ENCODE peak calls at places on chromosomes 2 and 18, in six cellular contexts. One of them, this sample, is unnamed.

GRCh38 chr2:9392895-9393757 is 30.2 kb downstream of the ITGB1BP1 start:
- DNase-seq in HS-5: no peak
- DNase-seq in stimulated activated CD4-positive, alpha-beta T cell treated with anti-CD3 and anti-CD28 coated beads, Interleukin-4, amount 100 ng/mL, for 48 hours: no peak
- DNase-seq in RCC 7860: no peak
- DNase-seq in CD4-positive, alpha-beta T cell: no peak
- DNase-seq in cardiac fibroblast: peak; percentile 77
- DNase-seq in this sample: no peak

GRCh38 chr2:135773917-135774316 is 32.3 kb downstream of the UBXN4 start:
- DNase-seq in stimulated activated CD4-positive, alpha-beta T cell treated with anti-CD3 and anti-CD28 coated beads, Interleukin-4, amount 100 ng/mL, for 48 hours: no peak
- DNase-seq in HS-5: peak; percentile 40
- DNase-seq in CD4-positive, alpha-beta T cell: no peak
- DNase-seq in RCC 7860: peak; percentile 29
- DNase-seq in cardiac fibroblast: peak; percentile 26
- DNase-seq in this sample: no peak

GRCh38 chr2:233816771-233817170 is 37.6 kb downstream of the HJURP start:
- DNase-seq in cardiac fibroblast: no peak
- DNase-seq in RCC 7860: no peak
- DNase-seq in CD4-positive, alpha-beta T cell: no peak
- DNase-seq in HS-5: no peak
- DNase-seq in stimulated activated CD4-positive, alpha-beta T cell treated with anti-CD3 and anti-CD28 coated beads, Interleukin-4, amount 100 ng/mL, for 48 hours: no peak
- DNase-seq in this sample: no peak

GRCh38 chr2:76170856-76171255 is 460.1 kb upstream of the GCFC2 start:
- DNase-seq in HS-5: no peak
- DNase-seq in stimulated activated CD4-positive, alpha-beta T cell treated with anti-CD3 and anti-CD28 coated beads, Interleukin-4, amount 100 ng/mL, for 48 hours: no peak
- DNase-seq in cardiac fibroblast: no peak
- DNase-seq in CD4-positive, alpha-beta T cell: no peak
- DNase-seq in RCC 7860: no peak
- DNase-seq in this sample: no peak

GRCh38 chr2:200159829-200160781 is 146.4 kb upstream of the SPATS2L start:
- DNase-seq in cardiac fibroblast: no peak
- DNase-seq in HS-5: no peak
- DNase-seq in CD4-positive, alpha-beta T cell: no peak
- DNase-seq in stimulated activated CD4-positive, alpha-beta T cell treated with anti-CD3 and anti-CD28 coated beads, Interleukin-4, amount 100 ng/mL, for 48 hours: no peak
- DNase-seq in RCC 7860: peak; percentile 10
- DNase-seq in this sample: no peak

GRCh38 chr2:54728669-54729120 is 5.2 kb downstream of the EML6 start:
- DNase-seq in CD4-positive, alpha-beta T cell: no peak
- DNase-seq in HS-5: peak; percentile 79
- DNase-seq in stimulated activated CD4-positive, alpha-beta T cell treated with anti-CD3 and anti-CD28 coated beads, Interleukin-4, amount 100 ng/mL, for 48 hours: no peak
- DNase-seq in RCC 7860: peak; percentile 84
- DNase-seq in cardiac fibroblast: peak; percentile 57
- DNase-seq in this sample: no peak

GRCh38 chr2:172066394-172066863 is 18.9 kb upstream of the DLX1 start:
- DNase-seq in RCC 7860: no peak
- DNase-seq in CD4-positive, alpha-beta T cell: no peak
- DNase-seq in HS-5: no peak
- DNase-seq in stimulated activated CD4-positive, alpha-beta T cell treated with anti-CD3 and anti-CD28 coated beads, Interleukin-4, amount 100 ng/mL, for 48 hours: no peak
- DNase-seq in cardiac fibroblast: no peak
- DNase-seq in this sample: no peak

GRCh38 chr2:62410926-62411456 is 95.0 kb downstream of the TMEM17 start:
- DNase-seq in RCC 7860: no peak
- DNase-seq in CD4-positive, alpha-beta T cell: no peak
- DNase-seq in stimulated activated CD4-positive, alpha-beta T cell treated with anti-CD3 and anti-CD28 coated beads, Interleukin-4, amount 100 ng/mL, for 48 hours: no peak
- DNase-seq in cardiac fibroblast: no peak
- DNase-seq in HS-5: no peak
- DNase-seq in this sample: no peak

GRCh38 chr2:227853204-227853629 is 18.2 kb upstream of the DAW1 start:
- DNase-seq in CD4-positive, alpha-beta T cell: no peak
- DNase-seq in RCC 7860: peak; percentile 98
- DNase-seq in cardiac fibroblast: peak; percentile 90
- DNase-seq in HS-5: no peak
- DNase-seq in stimulated activated CD4-positive, alpha-beta T cell treated with anti-CD3 and anti-CD28 coated beads, Interleukin-4, amount 100 ng/mL, for 48 hours: no peak
- DNase-seq in this sample: no peak

GRCh38 chr2:39124770-39125075 is 3.9 kb upstream of the SOS1 start:
- DNase-seq in CD4-positive, alpha-beta T cell: peak; percentile 38
- DNase-seq in cardiac fibroblast: no peak
- DNase-seq in HS-5: no peak
- DNase-seq in RCC 7860: no peak
- DNase-seq in stimulated activated CD4-positive, alpha-beta T cell treated with anti-CD3 and anti-CD28 coated beads, Interleukin-4, amount 100 ng/mL, for 48 hours: no peak
- DNase-seq in this sample: no peak

GRCh38 chr18:8976606-8977005 is 125.9 kb upstream of the NDUFV2 start:
- DNase-seq in RCC 7860: peak; percentile 70
- DNase-seq in stimulated activated CD4-positive, alpha-beta T cell treated with anti-CD3 and anti-CD28 coated beads, Interleukin-4, amount 100 ng/mL, for 48 hours: no peak
- DNase-seq in cardiac fibroblast: no peak
- DNase-seq in CD4-positive, alpha-beta T cell: no peak
- DNase-seq in HS-5: no peak
- DNase-seq in this sample: no peak

GRCh38 chr2:232522014-232522854 is 2.0 kb downstream of the PRSS56 start:
- DNase-seq in RCC 7860: no peak
- DNase-seq in stimulated activated CD4-positive, alpha-beta T cell treated with anti-CD3 and anti-CD28 coated beads, Interleukin-4, amount 100 ng/mL, for 48 hours: peak; percentile 59
- DNase-seq in CD4-positive, alpha-beta T cell: peak; percentile 36
- DNase-seq in HS-5: no peak
- DNase-seq in cardiac fibroblast: peak; percentile 35
- DNase-seq in this sample: peak; percentile 80

GRCh38 chr2:199895406-199895805 is 15.7 kb upstream of the C2orf69 start:
- DNase-seq in stimulated activated CD4-positive, alpha-beta T cell treated with anti-CD3 and anti-CD28 coated beads, Interleukin-4, amount 100 ng/mL, for 48 hours: no peak
- DNase-seq in HS-5: no peak
- DNase-seq in RCC 7860: no peak
- DNase-seq in CD4-positive, alpha-beta T cell: no peak
- DNase-seq in cardiac fibroblast: no peak
- DNase-seq in this sample: no peak

GRCh38 chr18:52875711-52876110 is 535.7 kb downstream of the DCC start:
- DNase-seq in cardiac fibroblast: no peak
- DNase-seq in stimulated activated CD4-positive, alpha-beta T cell treated with anti-CD3 and anti-CD28 coated beads, Interleukin-4, amount 100 ng/mL, for 48 hours: no peak
- DNase-seq in HS-5: no peak
- DNase-seq in CD4-positive, alpha-beta T cell: no peak
- DNase-seq in RCC 7860: no peak
- DNase-seq in this sample: no peak

GRCh38 chr2:26088038-26088643 is 54.3 kb downstream of the RAB10 start:
- DNase-seq in stimulated activated CD4-positive, alpha-beta T cell treated with anti-CD3 and anti-CD28 coated beads, Interleukin-4, amount 100 ng/mL, for 48 hours: no peak
- DNase-seq in CD4-positive, alpha-beta T cell: no peak
- DNase-seq in cardiac fibroblast: peak; percentile 45
- DNase-seq in HS-5: no peak
- DNase-seq in RCC 7860: no peak
- DNase-seq in this sample: no peak

GRCh38 chr2:18404708-18405107 is 155.7 kb downstream of the RDH14 start:
- DNase-seq in HS-5: no peak
- DNase-seq in CD4-positive, alpha-beta T cell: no peak
- DNase-seq in cardiac fibroblast: no peak
- DNase-seq in stimulated activated CD4-positive, alpha-beta T cell treated with anti-CD3 and anti-CD28 coated beads, Interleukin-4, amount 100 ng/mL, for 48 hours: no peak
- DNase-seq in RCC 7860: no peak
- DNase-seq in this sample: no peak